ENCODE peak calls at places on chromosomes 12 and 14, in six cellular contexts. H is PC-9, P is neural progenitor cell, X is heart left ventricle, Q is fibroblast of pulmonary artery, G is fibroblast of mammary gland. L is an unnamed sample.

GRCh38 chr12:52525661-52526499 is 5.7 kb upstream of the KRT5 start:
- DNase-seq in Q (no peak), H (no peak), G (no peak), X (no peak), P (no peak), L (no peak)

GRCh38 chr14:99774204-99774497 is 19.1 kb upstream of the EML1 start:
- DNase-seq in P (no peak), G (no peak), H (no peak), Q (no peak), X (no peak), L (no peak)

GRCh38 chr14:104805326-104805678 is 4.4 kb downstream of the ZBTB42 start:
- DNase-seq in Q (peak), X (peak), P (no peak), H (peak), G (peak), L (no peak)

GRCh38 chr14:95021588-95021987 is 135.7 kb downstream of the DICER1 start:
- DNase-seq in H (no peak), Q (no peak), G (no peak), P (no peak), X (no peak), L (no peak)

GRCh38 chr12:113154351-113154973 is 4.9 kb downstream of the CFAP73 start:
- DNase-seq in H (peak), Q (peak), X (no peak), P (peak), G (peak), L (no peak)

GRCh38 chr14:105294142-105294597 is 6.6 kb downstream of the BRF1 start:
- DNase-seq in X (peak), H (no peak), G (no peak), P (peak), Q (peak), L (no peak)

GRCh38 chr12:128298091-128298490 is 31.1 kb downstream of the TMEM132C start:
- DNase-seq in G (no peak), Q (no peak), X (no peak), H (no peak), P (peak), L (no peak)

GRCh38 chr12:95326450-95326849 is 108.8 kb downstream of the VEZT start:
- DNase-seq in P (no peak), G (peak), H (no peak), X (no peak), Q (peak), L (no peak)

GRCh38 chr12:109531411-109531810 is 41.9 kb downstream of the MMAB start:
- DNase-seq in Q (no peak), P (no peak), H (no peak), G (no peak), X (no peak), L (no peak)

GRCh38 chr12:47274725-47275124 is 195.0 kb upstream of the AMIGO2 start:
- DNase-seq in H (no peak), G (no peak), X (no peak), P (no peak), Q (no peak), L (no peak)

GRCh38 chr14:92704036-92704804 is 44.2 kb downstream of the LGMN start:
- DNase-seq in P (no peak), G (no peak), H (no peak), X (peak), Q (no peak), L (no peak)

GRCh38 chr14:31894351-31894750 is 182.8 kb upstream of the ARHGAP5 start:
- DNase-seq in P (no peak), G (no peak), H (no peak), Q (no peak), X (no peak), L (no peak)

GRCh38 chr12:75827061-75827460 is 204.5 kb downstream of the PHLDA1 start:
- DNase-seq in H (no peak), P (no peak), X (no peak), G (no peak), Q (no peak), L (no peak)

GRCh38 chr14:34023824-34024767 is 73.2 kb upstream of the EGLN3 start:
- DNase-seq in H (no peak), Q (no peak), P (no peak), X (no peak), G (no peak), L (no peak)

GRCh38 chr14:91220581-91221000 is 23.9 kb downstream of the GPR68 start:
- DNase-seq in H (no peak), X (no peak), P (no peak), Q (no peak), G (no peak), L (no peak)

GRCh38 chr14:71372411-71372838 is 465.2 kb downstream of the PCNX1 start:
- DNase-seq in Q (peak), X (no peak), G (peak), P (no peak), H (no peak), L (no peak)

GRCh38 chr12:58349161-58349560 is 407.8 kb downstream of the ATP23 start:
- DNase-seq in G (no peak), Q (peak), X (no peak), H (no peak), P (no peak), L (no peak)

GRCh38 chr12:126760109-126760508 is 1506.9 kb upstream of the TMEM132C start:
- DNase-seq in P (no peak), X (no peak), H (no peak), Q (no peak), G (no peak), L (no peak)

GRCh38 chr12:70854138-70854537 is 66.4 kb downstream of the PTPRR start:
- DNase-seq in G (peak), P (no peak), Q (no peak), H (no peak), X (no peak), L (no peak)

GRCh38 chr14:68658029-68658509 is 134.8 kb downstream of the ZFP36L1 start:
- DNase-seq in X (no peak), P (no peak), G (no peak), Q (no peak), H (no peak), L (no peak)

GRCh38 chr14:54369343-54369742 is 27.5 kb upstream of the CDKN3 start:
- DNase-seq in X (no peak), H (no peak), Q (no peak), G (no peak), P (no peak), L (no peak)

GRCh38 chr12:46998811-46999368 is 80.5 kb upstream of the PCED1B start:
- DNase-seq in G (peak), H (no peak), Q (peak), P (no peak), X (no peak), L (no peak)

GRCh38 chr12:14369322-14369721 is 3.8 kb downstream of the ATF7IP start:
- DNase-seq in P (no peak), X (no peak), Q (no peak), H (no peak), G (no peak), L (no peak)

GRCh38 chr12:14367097-14367661 is 1.7 kb downstream of the ATF7IP start:
- DNase-seq in P (no peak), Q (peak), X (no peak), G (peak), H (no peak), L (no peak)

GRCh38 chr12:14365294-14366210 is at the start of gene ATF7IP:
- DNase-seq in P (peak), Q (peak), H (peak), X (peak), G (peak), L (peak)

GRCh38 chr12:14364583-14365271 is 755 bp upstream of the ATF7IP start:
- DNase-seq in P (no peak), G (no peak), Q (peak), H (no peak), X (no peak), L (no peak)

GRCh38 chr12:14366211-14366762 is 805 bp downstream of the ATF7IP start:
- DNase-seq in G (peak), P (no peak), X (no peak), Q (peak), H (no peak), L (no peak)
- TF ChIP-seq CTCF in G (peak), P (peak), X (peak), Q (peak), H (peak), L (peak)

GRCh38 chr12:33818313-33818712 is 204.0 kb upstream of the ALG10 start:
- DNase-seq in G (no peak), Q (no peak), X (no peak), H (no peak), P (no peak), L (no peak)
- TF ChIP-seq CTCF in G (no peak), Q (no peak), X (no peak), H (no peak), P (no peak), L (no peak)

GRCh38 chr14:77707724-77708408 is at the start of the genes ALKBH1 and SLIRP:
- DNase-seq in X (peak), G (peak), H (peak), P (peak), Q (peak), L (peak)

GRCh38 chr14:77709412-77709811 is 1.5 kb downstream of the SLIRP start:
- DNase-seq in X (no peak), P (no peak), H (no peak), Q (no peak), G (no peak), L (no peak)

GRCh38 chr14:77708749-77709148 is 846 bp downstream of the SLIRP start:
- DNase-seq in X (no peak), H (no peak), P (no peak), G (no peak), Q (no peak), L (no peak)

GRCh38 chr14:77710364-77710763 is 2.5 kb downstream of the SLIRP start:
- DNase-seq in G (no peak), P (no peak), Q (no peak), H (no peak), X (no peak), L (no peak)

GRCh38 chr14:77707355-77707723 is 484 bp downstream of the ALKBH1 start:
- DNase-seq in H (peak), X (no peak), G (peak), P (peak), Q (peak), L (no peak)
- TF ChIP-seq CTCF in H (peak), X (peak), G (peak), P (peak), Q (peak), L (no peak)

GRCh38 chr12:125247477-125247876 is 182.2 kb downstream of the AACS start:
- DNase-seq in Q (no peak), G (no peak), P (no peak), X (no peak), H (no peak), L (no peak)

GRCh38 chr12:125246346-125246656 is 181.1 kb downstream of the AACS start:
- DNase-seq in Q (no peak), H (no peak), X (no peak), G (no peak), P (no peak), L (no peak)

GRCh38 chr12:125249932-125250331 is 184.7 kb downstream of the AACS start:
- DNase-seq in H (no peak), Q (no peak), G (no peak), X (no peak), P (no peak), L (no peak)

GRCh38 chr12:125245601-125246345 is 180.5 kb downstream of the AACS start:
- DNase-seq in P (no peak), Q (no peak), G (no peak), H (no peak), X (no peak), L (no peak)

GRCh38 chr12:125249066-125249824 is 184.0 kb downstream of the AACS start:
- DNase-seq in G (no peak), Q (no peak), P (no peak), X (no peak), H (no peak), L (no peak)
- TF ChIP-seq CTCF in G (no peak), Q (no peak), P (no peak), X (no peak), H (no peak), L (no peak)

DNA sequence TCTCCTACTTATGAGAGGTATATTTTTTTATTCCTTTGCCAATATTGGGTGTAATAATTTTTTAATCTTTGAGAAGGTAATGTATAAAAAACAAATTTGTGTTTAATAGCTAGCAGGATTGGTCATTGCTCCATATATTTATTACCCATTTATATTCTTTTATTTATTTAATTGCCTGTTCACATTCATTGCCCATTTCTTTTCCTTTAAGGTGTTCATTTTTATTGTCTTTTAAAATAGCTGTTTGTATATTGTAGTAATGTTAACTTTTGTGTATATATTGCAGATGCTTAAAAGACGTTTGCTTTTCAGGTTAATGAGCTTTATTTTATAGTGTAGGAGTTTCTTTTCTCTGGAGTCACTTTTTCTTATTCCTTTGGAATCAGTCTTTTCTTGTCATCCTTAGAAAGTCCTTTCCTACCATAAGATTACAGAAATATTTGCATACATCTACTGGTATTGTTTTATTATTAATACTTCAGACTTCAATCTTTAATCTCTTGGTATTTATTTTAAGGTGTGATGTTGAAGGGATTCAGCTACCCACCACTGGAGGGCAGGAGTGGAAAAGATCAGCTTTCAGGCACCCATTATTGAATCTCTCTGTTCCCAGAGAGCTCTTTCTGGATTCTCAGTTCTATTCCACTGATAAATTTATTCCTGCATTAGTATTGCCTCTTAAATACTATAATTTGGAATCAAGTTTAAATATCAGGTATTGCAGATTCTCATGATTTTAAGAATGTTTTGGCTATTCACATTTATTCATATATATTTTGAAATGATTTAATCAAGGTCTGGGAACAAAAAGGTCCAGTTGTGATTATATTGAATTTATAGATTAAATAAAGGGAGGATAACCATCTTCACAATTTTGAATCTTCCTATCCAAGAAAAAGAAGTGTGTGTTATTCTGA is 17.3 kb downstream of the PPM1A start:
- DNase-seq in Q (peak), G (peak), H (no peak), P (peak), X (no peak), L (no peak)
- TF ChIP-seq CTCF in Q (peak), G (peak), H (peak), P (peak), X (no peak), L (no peak)

GRCh38 chr12:56348776-56349175 is 10.1 kb downstream of the IL23A start:
- DNase-seq in P (no peak), Q (no peak), H (no peak), G (no peak), X (no peak), L (no peak)

GRCh38 chr12:56351325-56351724 is 8.6 kb downstream of the STAT2 start:
- DNase-seq in H (no peak), G (no peak), X (no peak), Q (no peak), P (no peak), L (no peak)

GRCh38 chr12:56350662-56351061 is 9.2 kb downstream of the STAT2 start:
- DNase-seq in P (no peak), H (peak), X (no peak), Q (no peak), G (no peak), L (no peak)

GRCh38 chr12:56346663-56347062 is 8.0 kb downstream of the IL23A start:
- DNase-seq in G (no peak), Q (no peak), X (no peak), H (no peak), P (no peak), L (no peak)
- TF ChIP-seq CTCF in G (peak), Q (peak), X (no peak), H (no peak), P (peak), L (no peak)

GRCh38 chr12:79933580-79934264 is 1.2 kb downstream of the PPP1R12A start:
- DNase-seq in H (no peak), X (no peak), G (peak), Q (peak), P (peak), L (no peak)

GRCh38 chr12:79934309-79935020 is 432 bp downstream of the PPP1R12A start:
- DNase-seq in P (no peak), X (no peak), H (no peak), G (peak), Q (peak), L (peak)

GRCh38 chr12:79935624-79936040 is 735 bp upstream of the PPP1R12A start:
- DNase-seq in P (peak), X (no peak), H (no peak), Q (peak), G (peak), L (no peak)

GRCh38 chr12:79936670-79937069 is 1.8 kb upstream of the PPP1R12A start:
- DNase-seq in P (no peak), Q (no peak), H (no peak), G (no peak), X (no peak), L (no peak)

GRCh38 chr12:79935021-79935623 is at the start of gene PPP1R12A:
- DNase-seq in H (peak), P (peak), X (peak), G (peak), Q (peak), L (peak)
- TF ChIP-seq CTCF in H (no peak), P (peak), X (peak), G (no peak), Q (no peak), L (peak)